ENCODE peak calls at places on chromosomes 12 and 14, in eight cellular contexts. V, C, F, L, P, Z, G and Y are unnamed samples.

GRCh38 chr12:29103539-29103974 is 45.5 kb upstream of the FAR2 start:
- DNase-seq in V (no peak), C (peak), F (no peak), L (no peak), P (no peak), Z (no peak), G (no peak), Y (no peak)

GRCh38 chr12:14213542-14213941 is 151.9 kb upstream of the ATF7IP start:
- DNase-seq in V (no peak), C (no peak), F (no peak), L (no peak), P (no peak), Z (no peak), G (no peak), Y (peak)

GRCh38 chr12:57176846-57177245 is 29.4 kb upstream of the LRP1-AS start:
- DNase-seq in V (no peak), C (no peak), F (no peak), L (no peak), P (peak), Z (no peak), G (no peak), Y (no peak)

GRCh38 chr12:131852551-131853299 is 24.5 kb downstream of the MMP17 start:
- DNase-seq in V (peak), C (no peak), F (no peak), L (no peak), P (no peak), Z (no peak), G (no peak), Y (peak)

GRCh38 chr12:85569261-85569660 is 266.9 kb downstream of the RASSF9 start:
- DNase-seq in V (no peak), C (no peak), F (no peak), L (no peak), P (peak), Z (no peak), G (no peak), Y (no peak)

GRCh38 chr14:23636317-23637211 is at the start of gene DHRS2:
- DNase-seq in V (no peak), C (peak), F (no peak), L (no peak), P (no peak), Z (no peak), G (no peak), Y (no peak)

GRCh38 chr12:116184766-116185165 is 92.7 kb downstream of the MED13L start:
- DNase-seq in V (no peak), C (no peak), F (no peak), L (no peak), P (no peak), Z (no peak), G (no peak), Y (no peak)

GRCh38 chr14:91496790-91497189 is 13.3 kb downstream of the PPP4R3A start:
- DNase-seq in V (no peak), C (no peak), F (no peak), L (no peak), P (no peak), Z (no peak), G (no peak), Y (no peak)

GRCh38 chr12:99079811-99080210 is 434.7 kb downstream of the APAF1 start:
- DNase-seq in V (no peak), C (no peak), F (no peak), L (no peak), P (no peak), Z (no peak), G (no peak), Y (no peak)

GRCh38 chr14:30419037-30419436 is 139.9 kb upstream of the G2E3 start:
- DNase-seq in V (no peak), C (no peak), F (no peak), L (no peak), P (no peak), Z (no peak), G (no peak), Y (no peak)

GRCh38 chr14:72471346-72471745 is 422.6 kb downstream of the DPF3 start:
- DNase-seq in V (peak), C (no peak), F (peak), L (no peak), P (no peak), Z (no peak), G (no peak), Y (no peak)

GRCh38 chr12:47773062-47773857 is at the start of gene SLC48A1:
- DNase-seq in V (peak), C (peak), F (peak), L (peak), P (peak), Z (peak), G (peak), Y (peak)

GRCh38 chr12:53703746-53704145 is 23.5 kb downstream of the CALCOCO1 start:
- DNase-seq in V (no peak), C (no peak), F (no peak), L (no peak), P (no peak), Z (no peak), G (no peak), Y (no peak)

GRCh38 chr12:124809391-124809790 is 54.3 kb downstream of the SCARB1 start:
- DNase-seq in V (no peak), C (no peak), F (no peak), L (no peak), P (no peak), Z (no peak), G (no peak), Y (no peak)

GRCh38 chr12:74283646-74284045 is 254.0 kb upstream of the ATXN7L3B start:
- DNase-seq in V (no peak), C (no peak), F (no peak), L (no peak), P (no peak), Z (no peak), G (no peak), Y (no peak)
- H3K27ac ChIP-seq in V (no peak), C (no peak), F (no peak), L (no peak), P (no peak), Z (no peak), G (no peak), Y (no peak)

GRCh38 chr12:106112094-106112822 is 26.5 kb downstream of the NUAK1 start:
- DNase-seq in V (peak), C (no peak), F (no peak), L (peak), P (peak), Z (no peak), G (no peak), Y (no peak)

GRCh38 chr12:106115450-106115849 is 23.3 kb downstream of the NUAK1 start:
- DNase-seq in V (no peak), C (no peak), F (no peak), L (no peak), P (no peak), Z (no peak), G (no peak), Y (no peak)

GRCh38 chr12:106113042-106113441 is 25.7 kb downstream of the NUAK1 start:
- DNase-seq in V (no peak), C (no peak), F (no peak), L (no peak), P (no peak), Z (no peak), G (no peak), Y (no peak)

GRCh38 chr12:106113446-106114083 is 25.2 kb downstream of the NUAK1 start:
- DNase-seq in V (no peak), C (no peak), F (no peak), L (no peak), P (peak), Z (no peak), G (no peak), Y (no peak)

GRCh38 chr12:106114084-106115068 is 24.4 kb downstream of the NUAK1 start:
- DNase-seq in V (no peak), C (no peak), F (no peak), L (no peak), P (no peak), Z (no peak), G (no peak), Y (no peak)
- H3K27ac ChIP-seq in V (peak), C (no peak), F (no peak), L (peak), P (peak), Z (no peak), G (peak), Y (no peak)

GRCh38 chr14:101844752-101845151 is 83.2 kb downstream of the PPP2R5C start:
- DNase-seq in V (no peak), C (no peak), F (no peak), L (no peak), P (no peak), Z (no peak), G (no peak), Y (no peak)
- H3K27ac ChIP-seq in V (no peak), C (peak), F (no peak), L (no peak), P (no peak), Z (no peak), G (peak), Y (no peak)

GRCh38 chr14:75551021-75551420 is 27.4 kb upstream of the FLVCR2 start:
- DNase-seq in V (no peak), C (no peak), F (peak), L (no peak), P (no peak), Z (no peak), G (no peak), Y (no peak)

GRCh38 chr14:75553761-75554160 is 24.7 kb upstream of the FLVCR2 start:
- DNase-seq in V (no peak), C (no peak), F (no peak), L (no peak), P (no peak), Z (no peak), G (no peak), Y (no peak)

GRCh38 chr14:75553157-75553556 is 25.3 kb upstream of the FLVCR2 start:
- DNase-seq in V (no peak), C (no peak), F (no peak), L (no peak), P (no peak), Z (no peak), G (no peak), Y (no peak)

GRCh38 chr14:75558440-75558839 is 20.0 kb upstream of the FLVCR2 start:
- DNase-seq in V (no peak), C (no peak), F (no peak), L (no peak), P (no peak), Z (no peak), G (no peak), Y (no peak)

DNA sequence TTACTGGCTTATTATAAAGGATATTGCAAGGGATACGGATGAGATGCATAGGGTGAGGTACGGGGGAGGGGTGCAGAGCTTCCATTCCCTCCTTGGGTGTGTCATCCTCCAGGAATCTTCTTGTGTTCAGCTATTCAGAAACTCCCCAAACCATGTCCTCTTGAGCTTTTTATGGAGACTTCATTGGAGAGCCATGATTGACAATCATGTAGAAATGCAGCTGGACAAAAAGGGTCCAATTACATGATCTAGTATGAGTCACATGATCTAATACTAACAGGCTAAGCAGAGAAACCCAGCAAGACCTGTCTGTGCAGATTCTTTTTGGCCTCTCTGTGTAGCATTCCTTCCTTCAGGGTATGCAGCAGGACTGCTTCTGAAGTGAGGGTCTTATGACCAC is 23.9 kb upstream of the FLVCR2 start:
- DNase-seq in V (no peak), C (no peak), F (peak), L (no peak), P (peak), Z (peak), G (no peak), Y (no peak)
- H3K27ac ChIP-seq in V (no peak), C (no peak), F (peak), L (no peak), P (no peak), Z (peak), G (no peak), Y (no peak)

GRCh38 chr12:127051139-127051538 is 1215.8 kb upstream of the TMEM132C start:
- DNase-seq in V (no peak), C (no peak), F (no peak), L (no peak), P (no peak), Z (no peak), G (no peak), Y (no peak)
- H3K27ac ChIP-seq in V (no peak), C (no peak), F (no peak), L (no peak), P (no peak), Z (no peak), G (no peak), Y (no peak)

DNA sequence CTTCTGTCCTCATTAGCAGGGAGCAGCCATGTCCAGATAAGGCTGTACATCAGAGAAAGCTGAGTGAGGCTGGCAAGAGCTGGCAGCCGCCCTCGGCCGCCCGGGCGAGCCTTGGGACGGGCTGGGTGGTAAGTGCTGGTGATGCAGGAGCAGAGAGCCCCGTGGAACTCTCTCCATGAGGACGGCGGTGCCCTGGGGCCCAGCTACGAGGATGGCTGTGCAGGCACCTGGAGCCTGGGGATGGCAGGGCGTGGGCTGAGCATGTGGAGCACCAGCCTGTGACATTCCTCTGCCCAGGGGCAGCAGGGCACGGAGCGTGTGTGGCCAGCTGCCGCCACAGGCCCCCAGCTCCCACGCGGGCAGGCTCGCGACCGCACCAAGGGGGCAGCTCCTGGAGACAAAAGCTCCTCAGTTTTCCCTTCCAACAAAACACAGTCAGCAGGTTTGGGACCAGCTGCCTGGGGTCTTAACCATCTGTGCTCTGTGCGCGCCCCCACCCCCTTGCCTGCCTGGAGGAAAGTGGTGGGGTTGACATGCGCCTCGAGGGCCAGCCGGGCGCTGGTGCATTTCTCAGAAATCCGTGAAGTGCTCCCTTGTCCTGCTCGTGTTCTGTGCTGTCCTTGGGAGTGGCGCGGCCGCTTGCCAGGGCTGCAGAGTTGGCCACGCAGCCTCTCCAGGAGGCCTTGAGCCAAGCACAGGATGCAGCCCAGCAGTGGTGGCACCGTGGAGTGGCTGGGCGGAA is 21.4 kb downstream of the PACS2 start:
- DNase-seq in V (peak), C (no peak), F (no peak), L (no peak), P (no peak), Z (no peak), G (no peak), Y (peak)
- H3K27ac ChIP-seq in V (no peak), C (no peak), F (no peak), L (no peak), P (no peak), Z (no peak), G (peak), Y (peak)

GRCh38 chr12:104378427-104378826 is 74.9 kb downstream of the EID3 start:
- DNase-seq in V (no peak), C (no peak), F (no peak), L (no peak), P (no peak), Z (no peak), G (no peak), Y (no peak)

GRCh38 chr12:104374806-104375205 is 71.3 kb downstream of the EID3 start:
- DNase-seq in V (no peak), C (no peak), F (no peak), L (no peak), P (no peak), Z (no peak), G (no peak), Y (no peak)

GRCh38 chr12:104376650-104377506 is 73.3 kb downstream of the EID3 start:
- DNase-seq in V (no peak), C (no peak), F (no peak), L (no peak), P (no peak), Z (no peak), G (no peak), Y (no peak)

GRCh38 chr12:104374071-104374470 is 70.5 kb downstream of the EID3 start:
- DNase-seq in V (no peak), C (no peak), F (no peak), L (no peak), P (no peak), Z (no peak), G (no peak), Y (no peak)

DNA sequence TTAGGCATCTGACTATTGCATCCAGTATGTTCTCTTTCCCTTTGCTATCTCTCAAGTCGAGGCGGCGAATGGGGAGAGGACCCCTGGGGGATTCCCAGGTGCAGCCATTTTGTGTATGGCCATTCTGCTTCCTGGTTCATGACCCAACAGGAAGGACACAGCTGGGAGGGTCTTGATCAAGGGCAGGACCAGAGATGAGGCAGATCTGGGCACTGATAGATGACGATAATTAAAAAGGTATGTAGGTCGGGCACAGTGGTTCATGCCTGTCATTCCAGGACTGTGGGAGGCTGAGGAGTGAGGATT is 73.9 kb downstream of the EID3 start:
- DNase-seq in V (no peak), C (no peak), F (no peak), L (no peak), P (no peak), Z (no peak), G (no peak), Y (no peak)
- H3K27ac ChIP-seq in V (no peak), C (no peak), F (no peak), L (no peak), P (no peak), Z (no peak), G (no peak), Y (no peak)

GRCh38 chr12:120826335-120826734 is 77.8 kb downstream of the SPPL3 start:
- DNase-seq in V (no peak), C (no peak), F (no peak), L (no peak), P (no peak), Z (no peak), G (no peak), Y (no peak)

GRCh38 chr12:120821878-120822277 is 82.3 kb downstream of the SPPL3 start:
- DNase-seq in V (no peak), C (no peak), F (no peak), L (no peak), P (no peak), Z (no peak), G (no peak), Y (no peak)

GRCh38 chr12:120820885-120821510 is 83.2 kb downstream of the SPPL3 start:
- DNase-seq in V (no peak), C (no peak), F (no peak), L (no peak), P (no peak), Z (no peak), G (no peak), Y (no peak)

GRCh38 chr12:120825337-120825736 is 78.8 kb downstream of the SPPL3 start:
- DNase-seq in V (no peak), C (no peak), F (no peak), L (no peak), P (no peak), Z (no peak), G (no peak), Y (no peak)

DNA sequence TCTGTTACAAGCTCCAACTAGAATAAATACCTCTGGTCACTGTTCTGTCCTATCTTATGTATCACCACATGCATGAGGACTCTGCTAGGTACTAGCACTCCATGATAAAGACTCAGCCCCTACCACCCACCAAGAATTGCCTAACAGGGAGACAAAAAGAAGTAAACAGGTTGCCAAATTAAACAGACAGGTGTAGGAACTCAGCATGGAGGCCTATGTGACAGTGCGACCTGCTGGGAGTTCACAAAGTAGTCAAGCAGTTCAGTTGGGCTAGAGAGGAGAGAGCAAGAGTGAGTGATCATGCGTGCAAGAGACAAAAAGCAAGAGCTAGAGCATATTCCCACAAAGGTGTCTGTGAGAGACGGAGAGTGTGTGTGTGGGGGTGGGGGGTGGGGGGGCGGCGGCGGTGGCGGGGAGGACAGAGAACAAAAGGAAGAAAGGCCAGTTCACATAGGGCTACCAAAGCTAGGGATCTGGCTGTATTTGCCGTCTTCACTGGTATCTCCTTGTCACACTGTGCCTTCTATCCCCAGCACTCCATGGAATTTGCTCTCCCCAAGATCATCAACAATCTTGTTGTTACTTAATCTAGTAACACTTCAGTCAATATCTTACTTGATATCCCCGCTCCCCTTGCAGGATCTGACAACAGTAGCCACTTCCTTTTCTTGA is 81.2 kb downstream of the SPPL3 start:
- DNase-seq in V (no peak), C (no peak), F (no peak), L (no peak), P (no peak), Z (no peak), G (no peak), Y (no peak)
- H3K27ac ChIP-seq in V (no peak), C (no peak), F (no peak), L (no peak), P (no peak), Z (no peak), G (peak), Y (no peak)

DNA sequence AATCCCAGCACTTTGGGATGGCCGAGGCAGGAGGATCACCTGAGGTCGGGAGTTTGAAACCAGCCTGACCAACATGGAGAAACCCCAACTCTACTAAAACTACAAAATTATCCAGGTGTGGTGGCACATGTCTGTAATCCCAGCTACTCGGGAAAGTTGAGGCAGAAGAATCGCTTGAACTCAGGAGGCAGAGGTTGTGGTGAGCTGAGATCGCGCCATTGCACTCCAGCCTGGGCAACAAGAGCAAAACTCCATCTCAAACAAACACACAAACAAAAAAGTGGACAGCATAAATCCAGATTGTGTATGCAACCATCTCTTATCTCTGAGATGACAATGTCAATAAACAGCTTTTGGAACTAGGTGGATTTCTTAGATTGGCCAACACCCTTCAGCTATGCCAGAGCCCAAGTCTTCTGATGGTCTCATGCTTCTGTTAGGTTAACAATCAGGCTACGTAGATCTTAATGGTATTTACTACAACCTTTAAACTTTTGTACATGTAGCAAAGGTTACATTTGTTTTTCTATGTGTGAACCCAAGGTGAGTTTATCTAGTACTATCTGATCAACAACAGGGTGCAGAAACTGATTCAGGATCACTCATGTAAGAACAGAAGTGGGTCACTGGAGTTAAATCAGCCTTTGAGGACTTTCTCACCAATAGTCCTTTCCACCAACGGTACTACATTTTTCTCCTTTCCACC is 73.7 kb downstream of the DUSP16 start:
- DNase-seq in V (no peak), C (no peak), F (no peak), L (no peak), P (no peak), Z (peak), G (no peak), Y (no peak)
- H3K27ac ChIP-seq in V (no peak), C (no peak), F (no peak), L (no peak), P (no peak), Z (peak), G (no peak), Y (no peak)